ENCODE peak calls at places on chromosomes 5 and 9, in seven cellular contexts. C is A549, X is HepG2, G is SK-N-SH, L is H1, M is IMR-90, R is K562. O is an unnamed sample. For H3K9me3, the result is how much of the 10 kb centered on the place peaks cover.

GRCh38 chr9:92247296-92247695 is 46.2 kb downstream of the IARS1 start:
- DNase-seq in G (no peak), M (peak), R (no peak), L (no peak), X (no peak), C (no peak), O (no peak)

GRCh38 chr5:56247596-56247995 is 14.5 kb upstream of the ANKRD55 start:
- DNase-seq in C (no peak), R (no peak), G (no peak), M (peak), L (no peak), X (no peak), O (no peak)

GRCh38 chr5:139636207-139636792 is 11.8 kb upstream of the CXXC5 start:
- DNase-seq in X (no peak), G (peak), C (no peak), L (no peak), M (no peak), R (peak), O (peak)

GRCh38 chr9:127809562-127810377 is 7.1 kb downstream of the FPGS start:
- DNase-seq in X (no peak), R (peak), L (no peak), G (peak), M (no peak), C (no peak), O (no peak)

GRCh38 chr5:110040178-110040577 is 350.5 kb downstream of the MAN2A1 start:
- DNase-seq in M (no peak), X (peak), R (peak), G (no peak), L (no peak), C (no peak), O (no peak)

GRCh38 chr9:4887556-4887955 is 94.8 kb downstream of the RCL1 start:
- DNase-seq in R (no peak), X (no peak), L (no peak), C (no peak), M (peak), G (no peak), O (no peak)

GRCh38 chr9:138103111-138103823 is 225.7 kb downstream of the CACNA1B start:
- DNase-seq in G (peak), M (no peak), L (no peak), C (no peak), R (no peak), X (no peak), O (no peak)

GRCh38 chr9:82488702-82489578 is 500.4 kb downstream of the SPATA31D1 start:
- DNase-seq in M (peak), C (no peak), G (peak), X (peak), L (no peak), R (no peak), O (no peak)

GRCh38 chr9:96048116-96048953 is 172.8 kb downstream of the ERCC6L2 start:
- DNase-seq in M (no peak), X (peak), L (no peak), R (no peak), C (no peak), G (peak), O (no peak)

GRCh38 chr9:113181165-113181564 is 30.4 kb downstream of the SLC31A2 start:
- DNase-seq in M (no peak), G (no peak), R (no peak), L (no peak), C (no peak), X (no peak), O (no peak)
- H3K9me3 ChIP-seq in M (under half), G (under half), R (under half), L (under half), C (under half), X (under half), O (under half)

GRCh38 chr9:73172811-73173210 is 21.1 kb downstream of the ANXA1 start:
- DNase-seq in M (no peak), C (no peak), G (no peak), X (no peak), R (no peak), L (no peak), O (no peak)

GRCh38 chr9:73178044-73178443 is 26.4 kb downstream of the ANXA1 start:
- DNase-seq in L (no peak), X (no peak), R (no peak), G (no peak), M (no peak), C (no peak), O (no peak)

GRCh38 chr9:73179594-73179993 is 27.9 kb downstream of the ANXA1 start:
- DNase-seq in L (no peak), X (no peak), R (no peak), C (no peak), M (peak), G (no peak), O (no peak)

GRCh38 chr9:73173526-73174411 is 22.1 kb downstream of the ANXA1 start:
- DNase-seq in C (no peak), R (no peak), G (no peak), L (no peak), X (no peak), M (no peak), O (no peak)

GRCh38 chr9:73176450-73176875 is 24.8 kb downstream of the ANXA1 start:
- DNase-seq in R (no peak), L (no peak), X (no peak), C (peak), G (no peak), M (no peak), O (no peak)
- TF ChIP-seq USF2 in R (no peak), L (no peak), X (no peak), C (peak), G (no peak), M (no peak), O (no peak)

GRCh38 chr9:18893051-18893450 is 140.0 kb downstream of the SAXO1 start:
- DNase-seq in M (no peak), X (no peak), R (no peak), C (no peak), G (no peak), L (no peak), O (no peak)

GRCh38 chr9:18893491-18893890 is 139.5 kb downstream of the SAXO1 start:
- DNase-seq in G (no peak), L (no peak), C (no peak), R (no peak), X (no peak), M (peak), O (no peak)

GRCh38 chr9:18891946-18892670 is 140.9 kb downstream of the SAXO1 start:
- DNase-seq in X (no peak), R (no peak), M (no peak), G (no peak), L (no peak), C (no peak), O (no peak)

GRCh38 chr9:18896531-18897179 is 136.4 kb downstream of the SAXO1 start:
- DNase-seq in M (no peak), R (no peak), X (no peak), L (no peak), C (no peak), G (no peak), O (peak)

DNA sequence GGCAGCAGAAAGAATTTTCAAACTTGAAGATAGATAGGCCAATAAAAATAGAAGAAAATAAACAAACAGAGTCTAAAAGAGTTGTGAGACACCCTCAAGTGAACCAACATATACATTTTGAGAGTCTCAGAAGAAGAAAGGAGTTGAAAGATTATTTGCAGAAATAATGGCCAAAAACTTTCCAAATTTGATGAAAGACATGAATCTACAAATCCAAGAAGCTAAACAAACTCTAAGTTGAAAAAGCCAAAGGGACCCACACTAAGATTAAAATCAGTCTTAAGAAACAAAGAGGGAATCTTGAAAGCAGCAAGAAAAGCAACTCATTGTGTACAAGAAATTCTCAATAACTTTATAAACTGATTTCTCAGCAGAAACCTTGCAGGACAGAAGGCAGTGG is 137.0 kb downstream of the SAXO1 start:
- DNase-seq in R (no peak), C (no peak), L (no peak), M (no peak), G (no peak), X (no peak), O (no peak)
- H3K9me3 ChIP-seq in R (under half), C (under half), L (under half), M (under half), G (under half), X (under half), O (under half)

DNA sequence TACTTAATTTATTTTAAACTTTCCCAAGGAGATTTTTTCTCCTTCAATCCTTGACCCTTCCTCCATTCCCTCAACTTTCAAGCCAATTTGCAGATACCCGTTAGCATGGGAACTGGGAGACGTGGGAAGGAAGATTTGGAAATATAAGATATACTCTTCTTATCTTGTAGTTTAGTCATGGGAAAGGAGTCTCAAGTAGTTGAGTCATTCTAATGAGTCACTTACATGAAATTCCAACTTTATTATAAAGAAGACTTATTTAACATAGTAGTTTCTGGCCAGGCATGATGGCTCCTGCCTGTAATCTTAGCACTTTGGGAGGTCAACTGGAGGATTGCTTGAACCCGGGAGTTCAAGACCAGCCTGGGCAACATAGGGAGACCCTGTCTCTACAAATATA is 231.0 kb downstream of the ATPSCKMT start:
- DNase-seq in C (peak), L (no peak), G (no peak), M (peak), X (no peak), R (no peak), O (no peak)
- TF ChIP-seq USF2 in C (no peak), L (no peak), G (no peak), M (no peak), X (no peak), R (no peak), O (no peak)

DNA sequence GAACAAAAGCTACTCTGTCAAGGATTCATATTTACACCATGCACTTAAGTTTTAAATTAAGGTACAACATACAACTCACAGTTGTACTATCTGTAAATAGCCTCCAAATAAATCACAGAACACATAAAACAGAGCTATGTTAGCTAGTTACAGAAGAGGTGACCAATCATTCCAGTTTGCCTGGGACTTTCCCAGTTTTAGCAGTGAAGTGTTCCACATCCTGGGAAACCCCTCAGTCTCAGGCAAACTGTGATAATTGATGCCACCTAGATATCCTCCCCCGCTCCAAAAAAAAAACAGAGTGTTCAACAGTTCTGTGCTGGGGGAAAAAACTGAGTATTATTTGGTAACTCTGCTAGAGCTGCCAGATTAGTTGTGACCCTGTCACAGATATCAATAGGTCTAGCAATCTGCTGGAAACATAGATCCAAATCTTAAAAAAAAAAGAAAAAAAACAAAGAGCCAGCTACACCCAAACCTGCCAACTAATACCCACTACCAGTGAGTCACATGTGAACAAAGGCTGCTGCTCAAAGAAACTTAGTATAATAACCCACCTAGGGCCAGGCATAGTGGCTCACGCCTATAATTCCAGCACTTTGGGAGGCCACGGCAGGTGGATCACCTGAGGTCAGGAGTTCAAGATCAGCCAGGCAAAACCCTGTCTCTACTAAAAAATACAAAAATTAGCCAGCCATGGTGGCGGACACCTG is 5.7 kb downstream of the TBCA start:
- DNase-seq in R (no peak), C (no peak), X (no peak), G (no peak), L (no peak), M (peak), O (no peak)
- H3K9me3 ChIP-seq in R (under half), C (under half), X (under half), G (under half), L (under half), M (under half), O (under half)

GRCh38 chr5:43425965-43426364 is 13.8 kb upstream of the CCL28 start:
- DNase-seq in L (no peak), X (no peak), R (no peak), C (no peak), M (peak), G (no peak), O (no peak)

GRCh38 chr5:43429706-43430105 is 17.5 kb upstream of the CCL28 start:
- DNase-seq in G (no peak), C (no peak), X (no peak), R (no peak), M (no peak), L (no peak), O (no peak)

GRCh38 chr5:43429016-43429415 is 16.8 kb upstream of the CCL28 start:
- DNase-seq in G (no peak), C (no peak), M (no peak), L (no peak), X (no peak), R (no peak), O (no peak)

GRCh38 chr5:43432486-43433365 is 20.5 kb upstream of the CCL28 start:
- DNase-seq in C (peak), L (no peak), G (no peak), X (peak), M (peak), R (no peak), O (no peak)

DNA sequence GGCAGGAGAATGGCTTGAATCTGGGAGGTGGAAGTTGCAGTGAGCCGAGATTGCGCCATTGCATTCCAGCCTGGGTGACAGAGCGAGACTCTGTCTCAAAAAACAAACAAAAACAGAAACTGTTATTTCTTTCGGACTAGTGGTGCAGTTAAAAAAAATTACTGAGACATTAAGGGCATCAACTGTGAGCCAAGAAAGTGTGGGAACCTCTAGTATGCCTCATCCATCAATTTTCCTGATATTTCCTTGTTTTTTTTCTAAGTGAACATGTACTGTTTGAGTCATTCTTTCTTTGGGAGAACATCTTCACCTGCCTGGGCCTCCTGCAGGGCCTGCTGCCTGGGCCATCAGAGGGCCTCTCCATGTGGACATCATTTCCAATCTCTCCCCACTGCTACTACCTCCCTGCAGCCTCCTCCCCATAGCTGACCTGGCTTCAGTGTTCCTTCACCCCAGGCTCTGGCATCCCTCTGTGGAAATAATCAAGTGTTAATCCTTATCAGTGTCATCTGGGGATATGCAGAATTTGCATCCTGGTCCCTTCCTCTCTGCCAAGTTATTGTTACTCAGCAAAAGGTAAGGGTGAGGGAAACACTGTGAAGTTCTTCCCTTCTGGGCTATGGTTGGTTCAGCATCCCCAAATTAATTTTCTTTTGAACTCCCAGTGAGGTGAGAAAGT is 16.0 kb upstream of the CCL28 start:
- DNase-seq in L (no peak), R (no peak), X (no peak), C (no peak), M (peak), G (no peak), O (no peak)
- TF ChIP-seq USF2 in L (no peak), R (no peak), X (no peak), C (no peak), M (no peak), G (no peak), O (no peak)

DNA sequence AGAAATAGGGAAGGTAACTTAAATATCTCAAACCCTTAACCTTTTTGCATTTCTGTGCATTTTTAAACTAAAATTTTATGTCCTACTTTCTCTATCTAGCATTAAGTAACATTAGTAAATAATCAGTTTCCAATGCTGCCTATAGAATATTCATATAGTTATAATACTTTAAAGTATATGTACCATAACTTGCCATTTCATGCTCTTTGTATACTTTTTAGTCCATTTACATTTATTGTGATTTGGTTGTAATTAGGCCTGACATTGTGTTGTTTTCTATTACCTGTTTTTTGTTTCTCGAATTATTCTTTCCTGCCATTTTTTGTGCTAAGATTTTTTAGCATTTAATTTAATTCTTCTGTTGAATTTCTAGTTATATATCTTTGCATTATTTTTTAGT is 13.7 kb downstream of the SLC12A2 start:
- DNase-seq in G (no peak), C (no peak), L (no peak), X (no peak), M (no peak), R (no peak), O (no peak)
- H3K9me3 ChIP-seq in G (under half), C (under half), L (under half), X (under half), M (under half), R (under half), O (under half)

GRCh38 chr5:133993152-133993548 is 11.6 kb downstream of the VDAC1 start:
- DNase-seq in X (no peak), C (no peak), R (no peak), L (no peak), M (peak), G (no peak), O (no peak)
- TF ChIP-seq USF2 in X (no peak), C (no peak), R (no peak), L (no peak), M (no peak), G (no peak), O (no peak)

O was measured in GM12878.